ENCODE peak calls at places on chromosome 15, in six cellular contexts. One of them, this sample, is unnamed. For H3K79me2, the result is how much of the 10 kb centered on the place peaks cover.

GRCh38 chr15:86916671-86917450 is 837.2 kb downstream of the AGBL1 start:
- DNase-seq in Karpas-422: no peak
- DNase-seq in HCT116: no peak
- DNase-seq in astrocyte: no peak
- DNase-seq in fibroblast of lung: no peak
- DNase-seq in mesendoderm: no peak
- DNase-seq in this sample: no peak

GRCh38 chr15:86624261-86625036 is 544.8 kb downstream of the AGBL1 start:
- DNase-seq in Karpas-422: peak
- DNase-seq in HCT116: no peak
- DNase-seq in astrocyte: peak
- DNase-seq in fibroblast of lung: peak
- DNase-seq in mesendoderm: peak
- DNase-seq in this sample: peak

GRCh38 chr15:22786868-22787698 is 639 bp downstream of the NIPA1 start:
- DNase-seq in Karpas-422: peak
- DNase-seq in HCT116: no peak
- DNase-seq in astrocyte: no peak
- DNase-seq in fibroblast of lung: peak
- DNase-seq in mesendoderm: peak
- DNase-seq in this sample: peak

GRCh38 chr15:74489518-74490338 is 28.8 kb upstream of the UBL7 start:
- DNase-seq in Karpas-422: peak
- DNase-seq in HCT116: peak
- DNase-seq in astrocyte: peak
- DNase-seq in fibroblast of lung: peak
- DNase-seq in mesendoderm: peak
- DNase-seq in this sample: peak

GRCh38 chr15:61084944-61085367 is 144.1 kb downstream of the RORA start:
- DNase-seq in Karpas-422: peak
- DNase-seq in HCT116: no peak
- DNase-seq in astrocyte: no peak
- DNase-seq in fibroblast of lung: no peak
- DNase-seq in mesendoderm: peak
- DNase-seq in this sample: no peak

GRCh38 chr15:84789762-84790161 is 27.4 kb upstream of the ALPK3 start:
- DNase-seq in Karpas-422: no peak
- DNase-seq in HCT116: no peak
- DNase-seq in astrocyte: no peak
- DNase-seq in fibroblast of lung: no peak
- DNase-seq in mesendoderm: no peak
- DNase-seq in this sample: no peak

GRCh38 chr15:80325206-80325605 is 73.2 kb upstream of the CTXND1 start:
- DNase-seq in Karpas-422: no peak
- DNase-seq in HCT116: no peak
- DNase-seq in astrocyte: no peak
- DNase-seq in fibroblast of lung: no peak
- DNase-seq in mesendoderm: no peak
- DNase-seq in this sample: no peak

GRCh38 chr15:51907136-51907862 is 64.3 kb downstream of the LEO1 start:
- DNase-seq in Karpas-422: no peak
- DNase-seq in HCT116: peak
- DNase-seq in astrocyte: peak
- DNase-seq in fibroblast of lung: peak
- DNase-seq in mesendoderm: peak
- DNase-seq in this sample: no peak

GRCh38 chr15:73328986-73329385 is 39.8 kb downstream of the HCN4 start:
- DNase-seq in Karpas-422: no peak
- DNase-seq in HCT116: no peak
- DNase-seq in astrocyte: no peak
- DNase-seq in fibroblast of lung: no peak
- DNase-seq in mesendoderm: no peak
- DNase-seq in this sample: no peak

GRCh38 chr15:55197362-55197705 is 593 bp upstream of the RSL24D1 start:
- DNase-seq in Karpas-422: peak
- DNase-seq in HCT116: no peak
- DNase-seq in astrocyte: no peak
- DNase-seq in fibroblast of lung: no peak
- DNase-seq in mesendoderm: no peak
- DNase-seq in this sample: no peak

GRCh38 chr15:77542491-77543001 is 90.2 kb downstream of the LINGO1 start:
- DNase-seq in Karpas-422: no peak
- DNase-seq in HCT116: no peak
- DNase-seq in astrocyte: peak
- DNase-seq in fibroblast of lung: peak
- DNase-seq in mesendoderm: peak
- DNase-seq in this sample: no peak
- H3K9ac ChIP-seq in Karpas-422: peak
- H3K9ac ChIP-seq in HCT116: peak
- H3K9ac ChIP-seq in astrocyte: peak
- H3K9ac ChIP-seq in fibroblast of lung: no peak
- H3K9ac ChIP-seq in mesendoderm: no peak
- H3K9ac ChIP-seq in this sample: no peak

DNA sequence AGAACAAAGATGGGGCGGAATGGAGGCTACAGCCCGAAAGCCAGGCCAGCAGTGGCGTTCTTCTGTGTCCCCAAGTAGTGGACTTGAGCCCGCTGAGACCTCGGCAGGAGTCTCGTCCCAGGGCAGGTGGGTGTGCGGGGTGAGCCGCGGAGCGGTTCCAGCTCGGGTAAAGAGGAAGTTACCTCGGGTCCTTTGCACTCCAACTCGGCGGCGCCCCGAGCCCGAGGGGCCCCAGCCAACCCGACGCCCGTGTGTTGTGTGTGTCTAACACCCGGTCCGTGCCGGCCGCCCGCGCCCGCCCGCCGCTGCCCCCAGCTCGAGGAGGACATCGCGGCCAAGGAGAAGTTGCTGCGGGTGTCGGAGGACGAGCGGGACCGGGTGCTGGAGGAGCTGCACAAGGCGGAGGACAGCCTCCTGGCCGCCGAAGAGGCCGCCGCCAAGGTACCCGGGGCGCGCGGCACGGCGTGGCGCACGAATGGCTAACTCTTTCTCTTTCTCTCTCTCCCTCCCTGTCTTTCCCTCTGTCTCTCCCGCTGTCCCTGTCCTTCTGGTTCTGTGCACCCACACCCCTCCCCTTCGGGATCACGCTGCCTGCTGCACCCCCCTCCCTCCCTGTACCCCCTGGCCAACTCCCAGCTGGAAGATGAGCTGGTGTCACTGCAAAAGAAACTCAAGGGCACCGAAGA is 987 bp downstream of the TPM1 start:
- DNase-seq in Karpas-422: no peak
- DNase-seq in HCT116: no peak
- DNase-seq in astrocyte: no peak
- DNase-seq in fibroblast of lung: no peak
- DNase-seq in mesendoderm: no peak
- DNase-seq in this sample: no peak
- H3K79me2 ChIP-seq in Karpas-422: under half
- H3K79me2 ChIP-seq in HCT116: under half
- H3K79me2 ChIP-seq in astrocyte: half or more
- H3K79me2 ChIP-seq in fibroblast of lung: under half
- H3K79me2 ChIP-seq in mesendoderm: under half
- H3K79me2 ChIP-seq in this sample: under half

DNA sequence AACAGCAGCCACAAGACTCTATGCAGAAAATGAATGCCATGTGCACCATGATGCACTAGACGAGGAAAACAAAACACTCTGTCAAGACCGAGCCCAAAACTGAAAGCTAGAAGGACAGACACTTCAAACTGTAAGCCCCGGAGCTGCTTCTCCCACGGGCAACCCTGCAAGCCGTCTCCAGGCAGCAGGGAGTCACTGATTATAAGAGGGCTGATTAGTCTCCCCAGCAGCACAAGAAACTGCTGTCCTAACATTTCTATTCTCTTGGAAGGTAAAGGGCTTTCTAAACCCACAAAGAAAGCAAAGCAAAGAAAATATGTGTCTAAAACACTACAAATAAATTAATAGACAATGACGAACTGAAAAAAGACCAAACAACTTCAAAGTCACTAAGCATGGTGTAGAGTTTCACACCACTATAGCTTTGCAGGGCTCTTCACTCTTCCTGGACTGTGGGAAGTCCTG is 15.5 kb downstream of the TBC1D2B start:
- DNase-seq in Karpas-422: no peak
- DNase-seq in HCT116: no peak
- DNase-seq in astrocyte: peak
- DNase-seq in fibroblast of lung: peak
- DNase-seq in mesendoderm: peak
- DNase-seq in this sample: peak
- H3K9ac ChIP-seq in Karpas-422: peak
- H3K9ac ChIP-seq in HCT116: no peak
- H3K9ac ChIP-seq in astrocyte: peak
- H3K9ac ChIP-seq in fibroblast of lung: peak
- H3K9ac ChIP-seq in mesendoderm: peak
- H3K9ac ChIP-seq in this sample: peak

DNA sequence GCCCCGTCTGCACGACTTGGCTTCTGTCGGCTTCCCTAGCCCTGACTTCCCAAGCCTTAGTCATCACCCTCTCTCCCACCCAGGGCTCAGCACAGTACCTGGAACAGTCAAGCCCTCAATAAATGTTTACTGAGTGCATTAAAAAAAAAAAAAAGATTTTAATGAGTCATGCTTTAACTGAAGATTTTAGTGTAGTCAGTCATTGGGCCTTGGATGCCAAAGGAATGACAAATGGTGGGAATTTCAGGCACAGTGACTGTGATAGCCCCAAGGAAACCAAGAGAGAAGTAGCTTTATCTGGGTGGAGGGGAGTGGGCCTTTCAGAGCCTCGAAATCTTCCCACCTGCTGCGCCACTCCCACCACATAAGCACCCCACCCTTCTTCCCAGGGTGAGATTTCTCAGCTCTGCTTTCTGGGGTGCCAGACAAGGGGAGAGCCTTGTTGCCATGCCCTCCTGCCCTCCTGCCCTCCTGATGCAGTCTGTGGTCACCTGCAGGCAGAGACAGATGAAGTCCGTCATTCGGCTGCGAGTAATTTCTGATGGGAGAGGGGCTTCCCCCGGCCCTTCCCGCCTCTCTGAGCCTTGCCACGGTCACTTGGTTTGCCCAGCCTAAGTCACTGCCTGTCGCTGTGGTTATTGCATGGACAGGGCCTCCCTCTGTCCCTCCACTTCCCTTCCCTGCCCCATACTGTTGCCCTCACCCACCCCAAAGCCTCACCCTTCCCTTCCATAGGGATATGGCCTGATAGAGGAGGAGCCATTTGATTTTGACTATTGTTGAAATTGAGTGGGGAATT is 41.8 kb downstream of the SMAD3 start:
- DNase-seq in Karpas-422: no peak
- DNase-seq in HCT116: peak
- DNase-seq in astrocyte: peak
- DNase-seq in fibroblast of lung: peak
- DNase-seq in mesendoderm: no peak
- DNase-seq in this sample: no peak
- H3K79me2 ChIP-seq in Karpas-422: under half
- H3K79me2 ChIP-seq in HCT116: half or more
- H3K79me2 ChIP-seq in astrocyte: half or more
- H3K79me2 ChIP-seq in fibroblast of lung: half or more
- H3K79me2 ChIP-seq in mesendoderm: under half
- H3K79me2 ChIP-seq in this sample: under half

GRCh38 chr15:39079296-39079834 is 501.5 kb upstream of the THBS1 start:
- DNase-seq in Karpas-422: no peak
- DNase-seq in HCT116: no peak
- DNase-seq in astrocyte: peak
- DNase-seq in fibroblast of lung: peak
- DNase-seq in mesendoderm: no peak
- DNase-seq in this sample: no peak

GRCh38 chr15:39083213-39083612 is 497.7 kb upstream of the THBS1 start:
- DNase-seq in Karpas-422: no peak
- DNase-seq in HCT116: no peak
- DNase-seq in astrocyte: peak
- DNase-seq in fibroblast of lung: peak
- DNase-seq in mesendoderm: no peak
- DNase-seq in this sample: no peak

GRCh38 chr15:39088186-39088585 is 492.7 kb upstream of the THBS1 start:
- DNase-seq in Karpas-422: no peak
- DNase-seq in HCT116: no peak
- DNase-seq in astrocyte: no peak
- DNase-seq in fibroblast of lung: no peak
- DNase-seq in mesendoderm: no peak
- DNase-seq in this sample: no peak

DNA sequence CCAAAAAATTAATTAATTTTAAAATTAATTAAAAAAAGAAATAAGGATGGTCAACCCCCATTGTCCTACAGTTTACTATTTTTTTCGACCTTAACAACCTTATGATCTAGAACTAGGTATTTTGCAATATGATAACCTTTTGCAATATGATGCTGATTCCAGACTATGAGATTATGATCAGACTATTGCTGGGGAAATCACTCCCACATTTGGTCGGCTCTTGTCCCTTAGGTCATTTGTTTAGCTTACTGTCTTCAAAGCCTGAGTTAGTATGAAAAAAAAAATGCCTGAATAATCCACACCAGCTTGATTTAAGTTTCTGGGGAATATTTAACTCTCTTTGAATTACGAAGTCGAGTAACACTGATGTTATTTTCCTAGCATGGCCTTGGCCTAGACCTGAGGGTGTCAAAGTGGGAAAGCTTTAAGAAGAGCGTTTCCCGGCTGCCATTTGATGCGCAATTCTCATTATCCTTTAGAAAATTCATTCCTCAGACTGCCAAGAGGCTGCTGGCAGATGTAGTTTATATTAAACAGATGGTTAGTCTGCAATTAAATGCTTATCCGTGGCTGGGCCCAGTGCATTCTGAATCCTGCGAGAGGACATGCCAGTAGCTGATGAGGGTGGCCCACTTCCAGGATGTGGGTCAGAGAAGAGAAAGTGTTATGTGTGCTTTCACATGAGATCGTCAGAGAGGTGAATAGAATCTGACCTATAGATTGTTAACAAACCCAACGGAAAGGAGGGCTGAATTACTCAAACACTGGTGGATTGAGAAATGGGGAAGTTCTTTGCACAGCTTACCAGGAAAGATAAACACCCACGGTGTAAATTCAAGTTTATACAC is 496.0 kb upstream of the THBS1 start:
- DNase-seq in Karpas-422: no peak
- DNase-seq in HCT116: no peak
- DNase-seq in astrocyte: peak
- DNase-seq in fibroblast of lung: peak
- DNase-seq in mesendoderm: no peak
- DNase-seq in this sample: no peak
- H3K9ac ChIP-seq in Karpas-422: no peak
- H3K9ac ChIP-seq in HCT116: no peak
- H3K9ac ChIP-seq in astrocyte: no peak
- H3K9ac ChIP-seq in fibroblast of lung: peak
- H3K9ac ChIP-seq in mesendoderm: no peak
- H3K9ac ChIP-seq in this sample: no peak

DNA sequence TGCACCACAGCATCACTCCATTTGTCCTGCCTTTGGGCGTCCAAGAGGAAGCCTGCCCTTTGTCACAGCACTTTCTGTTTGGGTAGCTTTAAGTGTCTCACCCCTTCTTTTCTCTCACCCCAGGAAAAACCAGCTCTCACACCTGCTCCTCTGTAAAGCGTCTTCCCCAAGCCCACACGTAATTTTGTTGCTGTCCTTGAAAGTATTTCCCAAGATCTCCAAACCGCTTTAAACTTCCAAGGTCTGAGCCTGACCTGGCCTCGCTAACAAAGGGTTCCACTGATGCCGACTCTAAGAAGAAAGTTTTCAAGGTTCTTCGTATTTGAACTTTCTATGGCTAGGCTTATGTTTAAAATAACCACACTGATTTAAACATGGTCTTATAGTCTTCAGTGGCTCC is 5.3 kb downstream of the ABHD2 start:
- DNase-seq in Karpas-422: no peak
- DNase-seq in HCT116: no peak
- DNase-seq in astrocyte: no peak
- DNase-seq in fibroblast of lung: no peak
- DNase-seq in mesendoderm: no peak
- DNase-seq in this sample: no peak
- H3K79me2 ChIP-seq in Karpas-422: half or more
- H3K79me2 ChIP-seq in HCT116: under half
- H3K79me2 ChIP-seq in astrocyte: half or more
- H3K79me2 ChIP-seq in fibroblast of lung: half or more
- H3K79me2 ChIP-seq in mesendoderm: under half
- H3K79me2 ChIP-seq in this sample: under half

This sample was measured in DND-41.